ENCODE peak calls at places on chromosomes 16 and 17, in nine cellular contexts. One of them, this sample, is unnamed.

GRCh38 chr17:14198013-14198412 is 38.6 kb downstream of the CDRT15 start:
- DNase-seq in brain pericyte: no peak
- DNase-seq in fibroblast of mammary gland: no peak
- DNase-seq in T-helper 1 cell: no peak
- DNase-seq in Kasumi-1: no peak
- DNase-seq in activated T-cell treated with anti-CD3 and anti-CD28 coated beads for 48 hours: no peak
- DNase-seq in omental fat pad: no peak
- DNase-seq in ureter: no peak
- DNase-seq in aorta: no peak
- DNase-seq in this sample: no peak

GRCh38 chr16:87276091-87276561 is 41.1 kb downstream of the C16orf95 start:
- DNase-seq in omental fat pad: no peak
- DNase-seq in Kasumi-1: no peak
- DNase-seq in T-helper 1 cell: no peak
- DNase-seq in activated T-cell treated with anti-CD3 and anti-CD28 coated beads for 48 hours: no peak
- DNase-seq in fibroblast of mammary gland: no peak
- DNase-seq in brain pericyte: no peak
- DNase-seq in ureter: no peak
- DNase-seq in aorta: no peak
- DNase-seq in this sample: no peak

GRCh38 chr16:86455116-86455515 is 55.2 kb upstream of the FOXF1 start:
- DNase-seq in fibroblast of mammary gland: peak; percentile 98
- DNase-seq in Kasumi-1: no peak
- DNase-seq in T-helper 1 cell: no peak
- DNase-seq in omental fat pad: no peak
- DNase-seq in brain pericyte: no peak
- DNase-seq in ureter: no peak
- DNase-seq in activated T-cell treated with anti-CD3 and anti-CD28 coated beads for 48 hours: no peak
- DNase-seq in aorta: no peak
- DNase-seq in this sample: no peak

GRCh38 chr16:73536931-73537330 is 489.0 kb upstream of the ZFHX3 start:
- DNase-seq in aorta: no peak
- DNase-seq in ureter: no peak
- DNase-seq in Kasumi-1: no peak
- DNase-seq in brain pericyte: no peak
- DNase-seq in fibroblast of mammary gland: no peak
- DNase-seq in omental fat pad: no peak
- DNase-seq in T-helper 1 cell: no peak
- DNase-seq in activated T-cell treated with anti-CD3 and anti-CD28 coated beads for 48 hours: no peak
- DNase-seq in this sample: no peak

GRCh38 chr17:13635951-13636350 is 34.2 kb upstream of the HS3ST3A1 start:
- DNase-seq in activated T-cell treated with anti-CD3 and anti-CD28 coated beads for 48 hours: no peak
- DNase-seq in Kasumi-1: no peak
- DNase-seq in fibroblast of mammary gland: no peak
- DNase-seq in ureter: no peak
- DNase-seq in brain pericyte: no peak
- DNase-seq in T-helper 1 cell: no peak
- DNase-seq in aorta: no peak
- DNase-seq in omental fat pad: no peak
- DNase-seq in this sample: no peak

GRCh38 chr16:69761983-69762842 is at the start of gene WWP2:
- DNase-seq in T-helper 1 cell: peak; percentile 70
- DNase-seq in activated T-cell treated with anti-CD3 and anti-CD28 coated beads for 48 hours: peak; percentile 77
- DNase-seq in fibroblast of mammary gland: peak; percentile 40
- DNase-seq in omental fat pad: peak; percentile 32
- DNase-seq in Kasumi-1: peak; percentile 63
- DNase-seq in ureter: peak; percentile 79
- DNase-seq in aorta: peak; percentile 80
- DNase-seq in brain pericyte: no peak
- DNase-seq in this sample: peak; percentile 57

GRCh38 chr16:49464877-49465504 is 91.4 kb downstream of the C16orf78 start:
- DNase-seq in activated T-cell treated with anti-CD3 and anti-CD28 coated beads for 48 hours: no peak
- DNase-seq in Kasumi-1: no peak
- DNase-seq in fibroblast of mammary gland: no peak
- DNase-seq in omental fat pad: no peak
- DNase-seq in brain pericyte: no peak
- DNase-seq in T-helper 1 cell: no peak
- DNase-seq in aorta: no peak
- DNase-seq in ureter: peak; percentile 39
- DNase-seq in this sample: no peak

GRCh38 chr16:88614818-88615580 is 23.4 kb upstream of the IL17C start:
- DNase-seq in brain pericyte: no peak
- DNase-seq in Kasumi-1: no peak
- DNase-seq in fibroblast of mammary gland: no peak
- DNase-seq in aorta: no peak
- DNase-seq in omental fat pad: no peak
- DNase-seq in ureter: no peak
- DNase-seq in T-helper 1 cell: no peak
- DNase-seq in activated T-cell treated with anti-CD3 and anti-CD28 coated beads for 48 hours: no peak
- DNase-seq in this sample: no peak

GRCh38 chr16:65122974-65123845 is 1.3 kb upstream of the CDH11 start:
- DNase-seq in omental fat pad: no peak
- DNase-seq in T-helper 1 cell: no peak
- DNase-seq in activated T-cell treated with anti-CD3 and anti-CD28 coated beads for 48 hours: no peak
- DNase-seq in ureter: peak; percentile 80
- DNase-seq in aorta: peak; percentile 85
- DNase-seq in brain pericyte: no peak
- DNase-seq in Kasumi-1: no peak
- DNase-seq in fibroblast of mammary gland: peak; percentile 61
- DNase-seq in this sample: peak; percentile 70

GRCh38 chr16:13316008-13316407 is 414.6 kb downstream of the SHISA9 start:
- DNase-seq in Kasumi-1: no peak
- DNase-seq in ureter: no peak
- DNase-seq in aorta: no peak
- DNase-seq in brain pericyte: no peak
- DNase-seq in T-helper 1 cell: no peak
- DNase-seq in fibroblast of mammary gland: peak; percentile 84
- DNase-seq in activated T-cell treated with anti-CD3 and anti-CD28 coated beads for 48 hours: no peak
- DNase-seq in omental fat pad: no peak
- DNase-seq in this sample: no peak

GRCh38 chr16:57752203-57752580 is 16.6 kb downstream of the KATNB1 start:
- DNase-seq in activated T-cell treated with anti-CD3 and anti-CD28 coated beads for 48 hours: no peak
- DNase-seq in aorta: peak; percentile 40
- DNase-seq in brain pericyte: no peak
- DNase-seq in ureter: no peak
- DNase-seq in omental fat pad: no peak
- DNase-seq in fibroblast of mammary gland: no peak
- DNase-seq in Kasumi-1: no peak
- DNase-seq in T-helper 1 cell: no peak
- DNase-seq in this sample: no peak